ENCODE peak calls at places on chromosomes 3 and 15, in four cellular contexts. P is CD8-positive, alpha-beta memory T cell; C is left ventricle myocardium inferior; H is OCI-LY7. I is an unnamed sample.

GRCh38 chr3:190491533-190492054 is 22.3 kb upstream of the IL1RAP start:
- DNase-seq in P (no peak), C (peak; percentile 47), H (no peak), I (no peak)

GRCh38 chr15:67700023-67700422 is 125.3 kb upstream of the SKOR1 start:
- DNase-seq in P (no peak), C (no peak), H (no peak), I (no peak)

GRCh38 chr15:40306371-40306770 is 1.4 kb downstream of the PLCB2 start:
- DNase-seq in C (no peak), H (no peak), P (no peak), I (no peak)

GRCh38 chr15:101664303-101664913 is 12.2 kb upstream of the TM2D3 start:
- DNase-seq in H (peak; percentile 29), P (no peak), C (no peak), I (no peak)

GRCh38 chr3:12194209-12194608 is 35.5 kb upstream of the TIMP4 start:
- DNase-seq in H (no peak), P (no peak), C (no peak), I (no peak)

GRCh38 chr15:84961707-84962106 is 19.9 kb upstream of the PDE8A start:
- DNase-seq in C (no peak), H (no peak), P (no peak), I (no peak)

GRCh38 chr3:68123231-68123630 is 468.8 kb upstream of the SUCLG2 start:
- DNase-seq in P (no peak), C (no peak), H (no peak), I (no peak)

GRCh38 chr3:17833786-17834559 is 91.5 kb upstream of the TBC1D5 start:
- DNase-seq in C (no peak), P (no peak), H (no peak), I (no peak)

GRCh38 chr3:184399410-184399809 is 19.6 kb downstream of the CHRD start:
- DNase-seq in H (no peak), C (no peak), P (no peak), I (no peak)

GRCh38 chr3:24201301-24201700 is 256.2 kb downstream of the NR1D2 start:
- DNase-seq in H (no peak), P (no peak), C (no peak), I (no peak)

GRCh38 chr15:58438956-58439355 is 7.2 kb downstream of the LIPC start:
- DNase-seq in H (peak; percentile 46), P (no peak), C (peak; percentile 49), I (peak; percentile 11)

GRCh38 chr3:43755511-43756200 is 64.9 kb downstream of the ABHD5 start:
- DNase-seq in H (no peak), C (no peak), P (no peak), I (peak; percentile 60)

GRCh38 chr15:81358248-81358647 is 15.8 kb downstream of the TMC3 start:
- DNase-seq in C (no peak), H (no peak), P (no peak), I (no peak)

GRCh38 chr15:25775317-25775912 is 87.7 kb downstream of the ATP10A start:
- DNase-seq in P (no peak), C (peak; percentile 75), H (peak; percentile 26), I (no peak)

GRCh38 chr15:66483131-66483566 is 14.4 kb downstream of the SNAPC5 start:
- DNase-seq in P (no peak), C (no peak), H (no peak), I (no peak)

GRCh38 chr3:94862703-94863102 is 799.8 kb downstream of the NSUN3 start:
- DNase-seq in P (no peak), H (peak; percentile 12), C (no peak), I (no peak)

GRCh38 chr3:142946861-142947260 is 16.6 kb downstream of the PAQR9 start:
- DNase-seq in H (no peak), P (no peak), C (no peak), I (no peak)

GRCh38 chr3:127547761-127548605 is 42.5 kb downstream of the TPRA1 start:
- DNase-seq in H (peak; percentile 72), C (peak; percentile 83), P (peak; percentile 61), I (peak; percentile 78)

GRCh38 chr3:97763586-97764148 is 891 bp upstream of the ARL6 start:
- DNase-seq in H (no peak), P (no peak), C (no peak), I (no peak)

GRCh38 chr15:62945063-62945462 is 97.5 kb upstream of the TPM1 start:
- DNase-seq in P (no peak), H (no peak), C (no peak), I (no peak)

GRCh38 chr15:68592054-68592453 is 13.3 kb downstream of the CORO2B start:
- DNase-seq in P (no peak), H (no peak), C (no peak), I (no peak)

GRCh38 chr3:39148116-39149058 is 5.0 kb downstream of the CSRNP1 start:
- DNase-seq in H (peak; percentile 73), C (no peak), P (no peak), I (no peak)

GRCh38 chr3:63975705-63976104 is 47.6 kb downstream of the PSMD6 start:
- DNase-seq in H (no peak), C (peak; percentile 59), P (no peak), I (no peak)

GRCh38 chr3:111801697-111802655 is 57.1 kb upstream of the PHLDB2 start:
- DNase-seq in H (no peak), C (no peak), P (no peak), I (no peak)

GRCh38 chr15:58026051-58026450 is 39.5 kb downstream of the ALDH1A2 start:
- DNase-seq in P (no peak), C (no peak), H (no peak), I (no peak)

GRCh38 chr3:180102604-180103003 is 65.9 kb upstream of the PEX5L start:
- DNase-seq in C (no peak), P (no peak), H (no peak), I (no peak)

GRCh38 chr3:36843065-36844051 is 79.0 kb upstream of the DCLK3 start:
- DNase-seq in H (peak; percentile 17), P (peak; percentile 48), C (no peak), I (peak; percentile 25)

GRCh38 chr3:106825962-106826605 is 551.2 kb upstream of the CCDC54 start:
- DNase-seq in H (no peak), C (no peak), P (no peak), I (no peak)

GRCh38 chr3:53890726-53891499 is 746 bp downstream of the SELENOK start:
- DNase-seq in H (peak; percentile 55), C (no peak), P (peak; percentile 29), I (peak; percentile 89)

GRCh38 chr15:96123028-96123400 is 207.5 kb upstream of the NR2F2 start:
- DNase-seq in C (no peak), H (no peak), P (no peak), I (no peak)

GRCh38 chr3:179853176-179853575 is 183.6 kb downstream of the PEX5L start:
- DNase-seq in C (no peak), P (no peak), H (no peak), I (no peak)

GRCh38 chr15:77329202-77329601 is 90.7 kb downstream of the PEAK1 start:
- DNase-seq in P (no peak), H (no peak), C (no peak), I (no peak)

GRCh38 chr15:57440799-57441198 is 64.5 kb downstream of the CGNL1 start:
- DNase-seq in H (no peak), P (no peak), C (no peak), I (no peak)

GRCh38 chr3:42601898-42602581 is 1.6 kb downstream of the NKTR start:
- DNase-seq in C (no peak), H (peak; percentile 55), P (no peak), I (peak; percentile 22)

GRCh38 chr15:81859737-81860516 is 185.9 kb downstream of the MEX3B start:
- DNase-seq in H (peak; percentile 90), P (no peak), C (no peak), I (no peak)

GRCh38 chr3:116614795-116615362 is 94.7 kb upstream of the TUSC7 start:
- DNase-seq in H (peak; percentile 2), P (no peak), C (no peak), I (no peak)

GRCh38 chr3:66128623-66129022 is 89.9 kb upstream of the MAGI1 start:
- DNase-seq in H (no peak), C (no peak), P (no peak), I (no peak)

GRCh38 chr3:23629181-23629893 is 176.4 kb upstream of the UBE2E1 start:
- DNase-seq in C (no peak), P (no peak), H (no peak), I (no peak)

GRCh38 chr15:55907797-55908196 is 85.6 kb downstream of the NEDD4 start:
- DNase-seq in C (no peak), H (no peak), P (no peak), I (no peak)

GRCh38 chr3:5055352-5056004 is 66.6 kb upstream of the ARL8B start:
- DNase-seq in H (no peak), C (no peak), P (no peak), I (no peak)

GRCh38 chr3:5056005-5056391 is 66.1 kb upstream of the ARL8B start:
- DNase-seq in P (no peak), H (no peak), C (no peak), I (no peak)

GRCh38 chr3:5053021-5053831 is 68.9 kb upstream of the ARL8B start:
- DNase-seq in H (no peak), C (no peak), P (no peak), I (no peak)

GRCh38 chr3:5052247-5052646 is 69.8 kb upstream of the ARL8B start:
- DNase-seq in P (no peak), H (no peak), C (no peak), I (no peak)

GRCh38 chr3:5054098-5054497 is 68.0 kb upstream of the ARL8B start:
- DNase-seq in P (no peak), H (no peak), C (no peak), I (no peak)
- H3K4me1 ChIP-seq in P (no peaks in the 10 kb centered on the region), H (no peaks in the 10 kb centered on the region), C (peaks cover 19% of the 10 kb centered on the region), I (peaks cover 3% of the 10 kb centered on the region)

GRCh38 chr3:125140817-125141595 is 71.5 kb downstream of the SLC12A8 start:
- DNase-seq in H (no peak), C (no peak), P (no peak), I (no peak)
- H3K4me3 ChIP-seq in H (no peak overlapping the region), C (peak overlapping the region; percentile 61), P (peak overlapping the region; percentile 66), I (no peak overlapping the region)

GRCh38 chr3:50930371-50931208 is 255.9 kb downstream of the DOCK3 start:
- DNase-seq in C (no peak), P (no peak), H (no peak), I (no peak)

GRCh38 chr3:50926868-50927267 is 252.1 kb downstream of the DOCK3 start:
- DNase-seq in H (no peak), C (no peak), P (no peak), I (no peak)

DNA sequence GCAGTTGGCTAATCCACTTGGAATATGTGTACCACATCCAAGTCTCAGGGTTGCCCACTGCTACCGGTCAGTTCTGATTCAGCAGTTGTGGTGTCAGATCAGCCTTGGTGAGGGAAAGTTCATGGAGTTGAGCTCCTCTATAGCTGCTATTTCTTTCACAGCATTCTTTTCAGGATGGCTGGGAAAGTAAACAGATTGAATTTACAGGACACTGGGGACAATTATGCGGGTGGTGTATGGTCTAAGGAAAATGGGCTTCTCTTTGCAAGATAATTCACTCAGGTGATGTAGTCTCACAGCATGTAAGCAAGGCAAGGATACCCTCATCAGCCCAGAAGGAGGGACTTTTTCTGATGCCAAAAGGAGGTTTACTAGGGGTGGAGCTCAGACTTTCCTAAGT is 249.9 kb downstream of the DOCK3 start:
- DNase-seq in P (no peak), H (no peak), C (no peak), I (no peak)
- H3K27ac ChIP-seq in P (no peak overlapping the region), H (no peak overlapping the region), C (no peak overlapping the region), I (no peak overlapping the region)

GRCh38 chr15:64500695-64501395 is 40.5 kb downstream of the ZNF609 start:
- DNase-seq in C (no peak), H (no peak), P (no peak), I (no peak)
- H3K4me1 ChIP-seq in C (peaks cover 45% of the 10 kb centered on the region), H (peaks cover 23% of the 10 kb centered on the region), P (peaks cover 55% of the 10 kb centered on the region), I (peaks cover 66% of the 10 kb centered on the region)